ENCODE peak calls at places on chromosomes 16 and 17, in four cellular contexts. Y is sigmoid colon; G is CD8-positive, alpha-beta T cell; W is dorsolateral prefrontal cortex. N is an unnamed sample. For H3K27me3, the result is how much of the 10 kb centered on the place peaks cover.

GRCh38 chr16:2786061-2786825 is 1.1 kb downstream of the PRSS33 start:
- DNase-seq in Y (peak), G (no peak), W (no peak), N (no peak)

GRCh38 chr16:10824111-10824893 is 5.7 kb upstream of the TVP23A start:
- DNase-seq in Y (no peak), G (no peak), W (no peak), N (no peak)

GRCh38 chr16:10561001-10561400 is 19.4 kb downstream of the EMP2 start:
- DNase-seq in Y (no peak), G (no peak), W (no peak), N (no peak)

GRCh38 chr16:89446136-89446974 is 44.0 kb downstream of the ANKRD11 start:
- DNase-seq in Y (no peak), G (no peak), W (no peak), N (no peak)

GRCh38 chr17:64004903-64005733 is 7.0 kb downstream of the PRR29 start:
- DNase-seq in Y (peak), G (no peak), W (no peak), N (no peak)

GRCh38 chr16:54998834-54999233 is 68.2 kb downstream of the IRX5 start:
- DNase-seq in Y (no peak), G (no peak), W (no peak), N (no peak)

GRCh38 chr16:24332178-24332577 is 76.0 kb downstream of the CACNG3 start:
- DNase-seq in Y (no peak), G (no peak), W (no peak), N (no peak)

GRCh38 chr17:54992797-54993639 is 24.5 kb downstream of the STXBP4 start:
- DNase-seq in Y (no peak), G (peak), W (no peak), N (no peak)

GRCh38 chr16:22670551-22670970 is 143.4 kb upstream of the HS3ST2 start:
- DNase-seq in Y (peak), G (no peak), W (peak), N (no peak)

GRCh38 chr16:25065899-25066298 is 45.6 kb upstream of the LCMT1 start:
- DNase-seq in Y (no peak), G (no peak), W (no peak), N (no peak)

GRCh38 chr17:2400474-2400866 is 390 bp downstream of the MNT start:
- DNase-seq in Y (peak), G (peak), W (no peak), N (peak)

GRCh38 chr17:12979826-12980500 is 37.9 kb downstream of the ELAC2 start:
- DNase-seq in Y (no peak), G (no peak), W (no peak), N (no peak)

GRCh38 chr16:58176608-58177346 is 21.1 kb downstream of the CSNK2A2 start:
- DNase-seq in Y (no peak), G (peak), W (no peak), N (no peak)

GRCh38 chr17:45702666-45703266 is 81.4 kb upstream of the CRHR1 start:
- DNase-seq in Y (no peak), G (no peak), W (no peak), N (no peak)

GRCh38 chr16:12850186-12850585 is 46.5 kb upstream of the CPPED1 start:
- DNase-seq in Y (no peak), G (no peak), W (no peak), N (no peak)

GRCh38 chr17:34171245-34171818 is 83.8 kb upstream of the CCL2 start:
- DNase-seq in Y (no peak), G (peak), W (peak), N (peak)

GRCh38 chr17:21041753-21042433 is 918 bp downstream of the USP22 start:
- DNase-seq in Y (peak), G (peak), W (peak), N (peak)

GRCh38 chr16:81448154-81449131 is 3.8 kb downstream of the CMIP start:
- DNase-seq in Y (no peak), G (no peak), W (no peak), N (no peak)

GRCh38 chr16:74568961-74569631 is 37.8 kb downstream of the GLG1 start:
- DNase-seq in Y (no peak), G (no peak), W (no peak), N (no peak)

GRCh38 chr16:23566724-23567123 is 9.2 kb downstream of the UBFD1 start:
- DNase-seq in Y (no peak), G (no peak), W (no peak), N (no peak)

GRCh38 chr17:4942760-4943508 is 2.9 kb downstream of the RNF167 start:
- DNase-seq in Y (no peak), G (no peak), W (no peak), N (no peak)

GRCh38 chr16:31460582-31461002 is 1.3 kb downstream of the ARMC5 start:
- DNase-seq in Y (peak), G (no peak), W (no peak), N (no peak)

GRCh38 chr17:30376621-30377452 is 1.9 kb upstream of the CPD start:
- DNase-seq in Y (no peak), G (peak), W (no peak), N (no peak)

GRCh38 chr17:7403902-7404736 is at the start of gene TMEM256:
- DNase-seq in Y (peak), G (peak), W (peak), N (peak)

GRCh38 chr17:3526971-3527370 is 30.6 kb downstream of the TRPV3 start:
- DNase-seq in Y (peak), G (no peak), W (no peak), N (no peak)

GRCh38 chr17:40310882-40311391 is 2.0 kb downstream of the RARA start:
- DNase-seq in Y (peak), G (no peak), W (no peak), N (no peak)

GRCh38 chr16:16063685-16064084 is 114.3 kb downstream of the ABCC1 start:
- DNase-seq in Y (no peak), G (no peak), W (no peak), N (no peak)

GRCh38 chr17:11986939-11987329 is 10.3 kb downstream of the ZNF18 start:
- DNase-seq in Y (no peak), G (no peak), W (no peak), N (no peak)

GRCh38 chr16:10128397-10129258 is 53.6 kb downstream of the GRIN2A start:
- DNase-seq in Y (no peak), G (no peak), W (no peak), N (no peak)

GRCh38 chr17:4208228-4208627 is 55.6 kb downstream of the ANKFY1 start:
- DNase-seq in Y (no peak), G (no peak), W (no peak), N (no peak)

GRCh38 chr16:57690782-57691471 is 3.7 kb upstream of the DRC7 start:
- DNase-seq in Y (peak), G (no peak), W (no peak), N (no peak)

GRCh38 chr16:29678691-29679267 is at the start of gene QPRT:
- DNase-seq in Y (peak), G (no peak), W (peak), N (no peak)

DNA sequence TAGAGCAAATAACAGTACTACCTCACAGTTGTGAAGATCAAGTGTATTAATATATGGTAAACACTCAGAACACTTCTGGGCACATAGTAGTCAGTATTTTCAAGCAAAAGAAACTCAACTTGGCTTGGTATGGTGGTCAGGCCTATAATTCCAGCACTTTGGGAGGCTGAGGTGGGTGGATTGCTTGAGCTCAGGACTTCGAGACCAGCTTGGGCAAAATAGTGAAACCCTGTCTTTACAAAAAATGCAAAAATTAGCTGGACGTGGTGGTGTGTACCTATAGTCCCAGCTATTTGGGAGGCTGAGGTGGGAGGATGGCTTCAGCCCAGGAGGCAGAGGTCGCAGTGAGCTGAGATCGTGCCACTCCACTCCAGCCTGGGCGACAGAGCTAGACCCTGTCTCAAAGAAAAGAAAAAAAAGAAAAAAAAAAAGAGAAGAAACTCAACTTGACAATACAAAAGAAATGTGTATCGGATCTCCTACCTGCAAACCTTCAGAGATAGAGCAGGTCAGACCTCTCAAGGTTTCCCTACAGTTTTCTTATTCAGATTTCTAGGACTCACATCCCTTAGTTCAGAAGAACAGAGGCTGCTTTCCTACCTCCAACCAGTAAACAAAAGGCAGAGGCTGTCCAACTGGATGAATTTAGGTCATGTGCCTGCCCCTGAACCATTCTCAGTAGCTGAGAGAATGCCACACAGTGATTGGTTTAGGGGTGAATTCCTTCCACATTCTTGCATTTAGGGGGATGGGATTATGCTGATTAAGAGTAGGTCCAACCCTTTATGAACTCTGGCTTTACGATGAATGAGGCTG is 1.7 kb upstream of the KPNA2 start:
- DNase-seq in Y (no peak), G (no peak), W (no peak), N (no peak)
- H3K27ac ChIP-seq in Y (no peak), G (no peak), W (no peak), N (no peak)

GRCh38 chr17:61454095-61454931 is 2.1 kb downstream of the TBX4 start:
- DNase-seq in Y (peak), G (no peak), W (no peak), N (no peak)
- H3K4me3 ChIP-seq in Y (no peak), G (no peak), W (no peak), N (no peak)

DNA sequence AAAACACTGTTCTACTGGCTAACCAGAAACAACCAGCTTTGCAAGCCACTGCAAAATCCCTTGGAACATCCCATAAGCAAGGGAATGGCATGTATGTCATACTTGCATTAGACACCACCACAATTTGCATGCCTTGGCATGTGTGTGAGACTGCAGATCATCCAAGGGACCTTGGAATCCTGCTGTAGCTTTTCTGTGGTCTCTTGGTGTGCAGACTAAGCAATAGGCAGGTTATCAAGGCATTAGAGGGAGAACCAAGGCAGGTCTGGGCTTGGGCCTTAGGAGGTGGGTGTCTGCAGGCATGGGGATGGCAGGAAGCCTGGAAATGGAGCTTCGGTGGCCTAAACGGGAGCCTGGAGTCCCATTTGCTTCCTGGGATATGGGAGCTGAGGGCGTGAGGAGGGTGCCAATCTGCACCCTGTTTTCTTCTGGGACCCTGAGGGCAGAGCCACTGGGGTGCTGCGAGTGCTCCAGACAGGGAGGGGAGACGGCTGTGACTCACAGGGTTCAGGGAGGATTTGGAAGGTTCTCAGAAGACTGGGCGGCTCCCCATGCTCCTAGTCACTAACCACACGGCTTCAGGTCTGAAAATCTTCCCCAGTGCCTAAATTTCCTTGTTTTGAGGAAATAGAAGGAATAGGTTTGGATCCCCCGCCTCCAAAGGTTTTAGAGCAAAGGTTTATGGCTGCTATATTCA is 36.6 kb downstream of the FAM20A start:
- DNase-seq in Y (no peak), G (no peak), W (no peak), N (no peak)
- H3K27me3 ChIP-seq in Y (under half), G (under half), W (under half), N (under half)

DNA sequence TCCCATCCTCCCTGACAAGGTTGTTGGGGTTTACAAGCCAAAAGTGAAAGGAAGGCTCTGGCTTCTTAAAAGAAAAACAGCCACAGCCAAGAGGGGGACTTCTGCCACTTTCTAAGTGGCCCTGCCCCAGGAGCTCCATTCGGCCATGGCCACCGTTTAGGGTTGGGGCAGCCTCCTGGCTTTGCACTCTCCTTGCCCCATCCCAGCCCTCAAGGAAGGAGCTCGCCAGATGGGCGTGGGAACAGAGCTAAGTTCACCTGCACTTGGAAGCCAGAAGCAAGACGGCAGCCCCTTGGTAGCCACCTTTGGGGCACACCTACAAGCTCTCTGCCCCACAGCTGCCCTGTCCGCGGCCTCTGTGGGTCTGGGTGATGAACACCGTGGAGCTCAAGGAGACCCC is 122.4 kb upstream of the CDC42EP4 start:
- DNase-seq in Y (no peak), G (no peak), W (no peak), N (no peak)
- H3K27ac ChIP-seq in Y (no peak), G (no peak), W (no peak), N (no peak)

GRCh38 chr17:9313346-9313745 is 262.3 kb downstream of the STX8 start:
- DNase-seq in Y (no peak), G (no peak), W (no peak), N (no peak)

GRCh38 chr17:9309216-9309615 is 266.4 kb downstream of the STX8 start:
- DNase-seq in Y (no peak), G (no peak), W (no peak), N (no peak)

GRCh38 chr17:9306086-9306485 is 269.5 kb downstream of the STX8 start:
- DNase-seq in Y (no peak), G (no peak), W (no peak), N (no peak)

GRCh38 chr17:9307313-9307998 is 268.2 kb downstream of the STX8 start:
- DNase-seq in Y (no peak), G (no peak), W (no peak), N (no peak)

DNA sequence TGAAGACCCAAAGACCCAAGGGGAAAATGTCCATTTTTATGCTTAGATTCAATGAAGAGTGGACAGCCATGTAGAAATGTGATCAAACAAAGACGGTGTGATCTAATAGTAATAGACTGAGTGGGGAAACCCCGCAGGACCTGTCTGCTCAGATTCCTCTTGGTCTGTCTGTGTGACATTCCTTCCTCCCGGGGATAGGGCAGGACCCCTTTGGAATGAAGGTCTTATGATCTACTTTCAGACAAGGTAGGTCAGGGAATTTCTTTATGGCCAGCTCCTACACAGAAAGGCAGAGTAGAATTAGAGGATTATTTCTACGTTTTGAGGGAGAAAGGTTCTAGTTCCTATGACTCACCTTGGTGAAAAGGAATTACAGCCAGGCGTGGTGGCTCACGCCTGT is 267.6 kb downstream of the STX8 start:
- DNase-seq in Y (no peak), G (no peak), W (no peak), N (no peak)
- H3K4me3 ChIP-seq in Y (no peak), G (no peak), W (no peak), N (no peak)

N was measured in naive thymus-derived CD4-positive, alpha-beta T cell.